ENCODE peak calls at places on chromosome 16, in five cellular contexts. One of them, this sample, is unnamed.

GRCh38 chr16:22318690-22319358 is 21.6 kb downstream of the POLR3E start:
- DNase-seq in skeletal muscle cell: no peak
- DNase-seq in stimulated activated CD8-positive, alpha-beta memory T cell treated with anti-CD3 and anti-CD28 coated beads, Interleukin-15, amount 100 ng/mL, for 24 hours: no peak
- DNase-seq in NCI-H1417: no peak
- DNase-seq in memory B cell: peak
- DNase-seq in this sample: peak

GRCh38 chr16:16828913-16829398 is 450.0 kb downstream of the NPIPA7 start:
- DNase-seq in stimulated activated CD8-positive, alpha-beta memory T cell treated with anti-CD3 and anti-CD28 coated beads, Interleukin-15, amount 100 ng/mL, for 24 hours: no peak
- DNase-seq in NCI-H1417: no peak
- DNase-seq in skeletal muscle cell: no peak
- DNase-seq in memory B cell: no peak
- DNase-seq in this sample: no peak

GRCh38 chr16:34078697-34079096 is 619.3 kb downstream of the TP53TG3F start:
- DNase-seq in memory B cell: no peak
- DNase-seq in NCI-H1417: no peak
- DNase-seq in skeletal muscle cell: peak
- DNase-seq in stimulated activated CD8-positive, alpha-beta memory T cell treated with anti-CD3 and anti-CD28 coated beads, Interleukin-15, amount 100 ng/mL, for 24 hours: no peak
- DNase-seq in this sample: no peak

GRCh38 chr16:11670171-11671131 is 2.2 kb downstream of the SNN start:
- DNase-seq in stimulated activated CD8-positive, alpha-beta memory T cell treated with anti-CD3 and anti-CD28 coated beads, Interleukin-15, amount 100 ng/mL, for 24 hours: no peak
- DNase-seq in skeletal muscle cell: no peak
- DNase-seq in memory B cell: peak
- DNase-seq in NCI-H1417: no peak
- DNase-seq in this sample: peak

GRCh38 chr16:67459066-67459857 is 21.7 kb downstream of the ATP6V0D1 start:
- DNase-seq in NCI-H1417: no peak
- DNase-seq in skeletal muscle cell: no peak
- DNase-seq in stimulated activated CD8-positive, alpha-beta memory T cell treated with anti-CD3 and anti-CD28 coated beads, Interleukin-15, amount 100 ng/mL, for 24 hours: no peak
- DNase-seq in memory B cell: no peak
- DNase-seq in this sample: no peak

GRCh38 chr16:22664132-22664531 is 149.8 kb upstream of the HS3ST2 start:
- DNase-seq in memory B cell: no peak
- DNase-seq in skeletal muscle cell: no peak
- DNase-seq in NCI-H1417: no peak
- DNase-seq in stimulated activated CD8-positive, alpha-beta memory T cell treated with anti-CD3 and anti-CD28 coated beads, Interleukin-15, amount 100 ng/mL, for 24 hours: no peak
- DNase-seq in this sample: no peak

GRCh38 chr16:16021020-16021419 is 71.6 kb downstream of the ABCC1 start:
- DNase-seq in skeletal muscle cell: no peak
- DNase-seq in memory B cell: no peak
- DNase-seq in stimulated activated CD8-positive, alpha-beta memory T cell treated with anti-CD3 and anti-CD28 coated beads, Interleukin-15, amount 100 ng/mL, for 24 hours: no peak
- DNase-seq in NCI-H1417: no peak
- DNase-seq in this sample: no peak

GRCh38 chr16:12294471-12294870 is 317.9 kb downstream of the SNX29 start:
- DNase-seq in NCI-H1417: no peak
- DNase-seq in memory B cell: no peak
- DNase-seq in skeletal muscle cell: no peak
- DNase-seq in stimulated activated CD8-positive, alpha-beta memory T cell treated with anti-CD3 and anti-CD28 coated beads, Interleukin-15, amount 100 ng/mL, for 24 hours: no peak
- DNase-seq in this sample: no peak

GRCh38 chr16:64196444-64196843 is 925.4 kb downstream of the CDH11 start:
- DNase-seq in stimulated activated CD8-positive, alpha-beta memory T cell treated with anti-CD3 and anti-CD28 coated beads, Interleukin-15, amount 100 ng/mL, for 24 hours: no peak
- DNase-seq in skeletal muscle cell: peak
- DNase-seq in NCI-H1417: no peak
- DNase-seq in memory B cell: no peak
- DNase-seq in this sample: no peak

GRCh38 chr16:73434621-73435020 is 386.7 kb upstream of the ZFHX3 start:
- DNase-seq in skeletal muscle cell: no peak
- DNase-seq in NCI-H1417: no peak
- DNase-seq in stimulated activated CD8-positive, alpha-beta memory T cell treated with anti-CD3 and anti-CD28 coated beads, Interleukin-15, amount 100 ng/mL, for 24 hours: no peak
- DNase-seq in memory B cell: no peak
- DNase-seq in this sample: no peak

GRCh38 chr16:59684911-59685310 is 950.8 kb upstream of the GOT2 start:
- DNase-seq in skeletal muscle cell: peak
- DNase-seq in stimulated activated CD8-positive, alpha-beta memory T cell treated with anti-CD3 and anti-CD28 coated beads, Interleukin-15, amount 100 ng/mL, for 24 hours: no peak
- DNase-seq in NCI-H1417: no peak
- DNase-seq in memory B cell: no peak
- DNase-seq in this sample: no peak

GRCh38 chr16:10770907-10771306 is 27.3 kb downstream of the NUBP1 start:
- DNase-seq in NCI-H1417: no peak
- DNase-seq in memory B cell: no peak
- DNase-seq in skeletal muscle cell: peak
- DNase-seq in stimulated activated CD8-positive, alpha-beta memory T cell treated with anti-CD3 and anti-CD28 coated beads, Interleukin-15, amount 100 ng/mL, for 24 hours: no peak
- DNase-seq in this sample: no peak

GRCh38 chr16:53091508-53092211 is 36.9 kb downstream of the CHD9 start:
- DNase-seq in memory B cell: no peak
- DNase-seq in stimulated activated CD8-positive, alpha-beta memory T cell treated with anti-CD3 and anti-CD28 coated beads, Interleukin-15, amount 100 ng/mL, for 24 hours: no peak
- DNase-seq in NCI-H1417: peak
- DNase-seq in skeletal muscle cell: peak
- DNase-seq in this sample: no peak

GRCh38 chr16:29993191-29993902 is 2.1 kb downstream of the HIRIP3 start:
- DNase-seq in NCI-H1417: no peak
- DNase-seq in memory B cell: no peak
- DNase-seq in stimulated activated CD8-positive, alpha-beta memory T cell treated with anti-CD3 and anti-CD28 coated beads, Interleukin-15, amount 100 ng/mL, for 24 hours: no peak
- DNase-seq in skeletal muscle cell: no peak
- DNase-seq in this sample: no peak

GRCh38 chr16:49734330-49734729 is 121.6 kb downstream of the ZNF423 start:
- DNase-seq in stimulated activated CD8-positive, alpha-beta memory T cell treated with anti-CD3 and anti-CD28 coated beads, Interleukin-15, amount 100 ng/mL, for 24 hours: no peak
- DNase-seq in skeletal muscle cell: no peak
- DNase-seq in NCI-H1417: no peak
- DNase-seq in memory B cell: no peak
- DNase-seq in this sample: no peak

GRCh38 chr16:28304214-28304613 is 11.9 kb downstream of the SBK1 start:
- DNase-seq in memory B cell: no peak
- DNase-seq in NCI-H1417: no peak
- DNase-seq in skeletal muscle cell: no peak
- DNase-seq in stimulated activated CD8-positive, alpha-beta memory T cell treated with anti-CD3 and anti-CD28 coated beads, Interleukin-15, amount 100 ng/mL, for 24 hours: no peak
- DNase-seq in this sample: no peak

GRCh38 chr16:55392701-55393100 is 68.7 kb downstream of the IRX6 start:
- DNase-seq in stimulated activated CD8-positive, alpha-beta memory T cell treated with anti-CD3 and anti-CD28 coated beads, Interleukin-15, amount 100 ng/mL, for 24 hours: no peak
- DNase-seq in memory B cell: no peak
- DNase-seq in skeletal muscle cell: no peak
- DNase-seq in NCI-H1417: no peak
- DNase-seq in this sample: no peak

GRCh38 chr16:4962716-4963115 is 4.6 kb downstream of the SEC14L5 start:
- DNase-seq in stimulated activated CD8-positive, alpha-beta memory T cell treated with anti-CD3 and anti-CD28 coated beads, Interleukin-15, amount 100 ng/mL, for 24 hours: no peak
- DNase-seq in skeletal muscle cell: no peak
- DNase-seq in memory B cell: no peak
- DNase-seq in NCI-H1417: no peak
- DNase-seq in this sample: no peak

GRCh38 chr16:75296606-75297005 is 45.2 kb upstream of the BCAR1 start:
- DNase-seq in memory B cell: no peak
- DNase-seq in skeletal muscle cell: no peak
- DNase-seq in stimulated activated CD8-positive, alpha-beta memory T cell treated with anti-CD3 and anti-CD28 coated beads, Interleukin-15, amount 100 ng/mL, for 24 hours: no peak
- DNase-seq in NCI-H1417: no peak
- DNase-seq in this sample: no peak